ENCODE peak calls at places on chromosomes 13 and 19, in eight cellular contexts. X, L, I, P, C, H, B and E are unnamed samples.

GRCh38 chr19:40150170-40150569 is 41.1 kb upstream of the MAP3K10 start:
- DNase-seq in I (no peak), L (no peak), C (no peak), H (no peak), B (no peak), X (peak; percentile 57), P (no peak), E (no peak)

GRCh38 chr13:58949646-58950045 is 1214.1 kb downstream of the DIAPH3 start:
- DNase-seq in H (no peak), L (no peak), I (no peak), X (no peak), C (no peak), B (no peak), P (no peak), E (no peak)

GRCh38 chr13:74836628-74837027 is 645.3 kb downstream of the TBC1D4 start:
- DNase-seq in X (no peak), I (no peak), B (no peak), C (no peak), H (no peak), L (no peak), P (no peak), E (no peak)

GRCh38 chr13:24328145-24328544 is 18.8 kb downstream of the C1QTNF9 start:
- DNase-seq in B (no peak), X (no peak), C (no peak), I (no peak), P (no peak), H (no peak), L (no peak), E (no peak)

GRCh38 chr13:21823949-21824348 is 153.1 kb downstream of the FGF9 start:
- DNase-seq in I (no peak), X (no peak), B (no peak), H (no peak), P (no peak), C (no peak), L (no peak), E (no peak)

GRCh38 chr13:75685239-75685697 is 49.1 kb downstream of the LMO7 start:
- DNase-seq in H (no peak), B (no peak), X (peak; percentile 74), P (no peak), L (no peak), C (no peak), I (no peak), E (no peak)

GRCh38 chr13:95882121-95882520 is 171.1 kb downstream of the UGGT2 start:
- DNase-seq in B (no peak), P (no peak), H (no peak), C (no peak), X (no peak), L (no peak), I (no peak), E (no peak)

GRCh38 chr19:30649934-30650614 is 277.9 kb downstream of the ZNF536 start:
- DNase-seq in L (no peak), I (peak; percentile 2), C (no peak), P (no peak), X (peak; percentile 63), B (peak; percentile 25), H (no peak), E (no peak)

GRCh38 chr19:35657904-35658700 is 8.2 kb upstream of the UPK1A start:
- DNase-seq in X (no peak), B (no peak), L (no peak), P (no peak), H (no peak), I (no peak), C (no peak), E (no peak)

DNA sequence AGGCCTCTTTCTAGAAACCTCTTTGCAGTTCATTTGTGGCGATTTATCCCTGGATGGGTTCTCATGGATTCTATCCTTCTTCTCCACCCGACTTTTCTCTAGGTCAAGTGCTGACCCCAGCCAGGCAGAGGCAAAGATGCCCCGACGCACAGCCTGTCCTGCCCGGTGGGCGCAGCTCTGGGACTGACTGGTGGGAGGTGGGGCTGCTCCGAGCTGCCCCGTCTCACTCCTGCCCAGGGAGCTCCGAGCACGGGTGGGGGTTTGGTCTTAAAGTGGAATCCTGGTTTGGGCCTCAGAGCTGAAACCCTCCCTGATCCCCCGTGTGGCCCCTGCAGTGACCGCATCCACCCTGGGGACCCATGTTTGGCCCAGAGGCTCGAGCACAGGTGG is 44.5 kb downstream of the GAS6 start:
- DNase-seq in H (no peak), B (no peak), L (no peak), I (no peak), C (peak; percentile 53), P (no peak), X (no peak), E (no peak)
- H3K4me1 ChIP-seq in H (peaks cover 10% of the 10 kb centered on the region), B (no peaks in the 10 kb centered on the region), L (no peaks in the 10 kb centered on the region), I (peaks cover 15% of the 10 kb centered on the region), C (peaks cover 45% of the 10 kb centered on the region), P (peaks cover 6% of the 10 kb centered on the region), X (no peaks in the 10 kb centered on the region), E (peaks cover 62% of the 10 kb centered on the region)

DNA sequence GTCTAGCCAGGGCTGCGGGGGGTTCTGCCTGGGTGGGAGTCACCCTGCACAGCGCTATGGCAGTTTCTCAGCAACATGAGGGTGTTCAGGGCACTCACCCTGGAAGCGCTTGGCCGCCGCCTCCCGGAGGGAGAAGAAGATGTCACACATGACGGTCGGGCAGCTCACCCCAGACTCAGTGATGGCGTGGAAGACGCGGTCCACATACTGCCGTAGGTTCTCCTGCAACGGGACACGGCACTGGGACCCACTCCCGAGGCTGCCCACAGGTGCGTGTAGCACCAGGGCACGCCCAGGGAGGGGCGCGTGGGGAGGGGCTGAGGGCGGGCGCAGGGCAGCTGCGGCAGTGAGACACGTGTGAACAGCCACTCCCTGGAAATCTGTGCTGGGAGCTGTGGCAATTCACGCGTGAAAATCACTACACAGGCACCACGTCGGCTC is 41.3 kb upstream of the C13orf46 start:
- DNase-seq in P (no peak), B (no peak), C (no peak), I (no peak), H (no peak), L (no peak), X (no peak), E (no peak)
- H3K36me3 ChIP-seq in P (peaks cover 89% of the 10 kb centered on the region), B (no peaks in the 10 kb centered on the region), C (peaks cover 68% of the 10 kb centered on the region), I (peaks cover 88% of the 10 kb centered on the region), H (peaks cover 81% of the 10 kb centered on the region), L (no peaks in the 10 kb centered on the region), X (no peaks in the 10 kb centered on the region), E (peaks cover 75% of the 10 kb centered on the region)

GRCh38 chr19:16590876-16591802 is 18.9 kb upstream of the SLC35E1 start:
- DNase-seq in X (no peak), B (no peak), P (no peak), L (no peak), H (no peak), I (no peak), C (no peak), E (no peak)

GRCh38 chr19:16588824-16589577 is 16.8 kb upstream of the SLC35E1 start:
- DNase-seq in I (no peak), B (no peak), C (peak; percentile 39), X (no peak), H (no peak), P (no peak), L (no peak), E (no peak)

GRCh38 chr19:16591803-16592556 is 19.8 kb upstream of the SLC35E1 start:
- DNase-seq in C (no peak), X (no peak), I (no peak), L (no peak), H (no peak), B (no peak), P (no peak), E (no peak)

GRCh38 chr19:16588089-16588823 is 16.0 kb upstream of the SLC35E1 start:
- DNase-seq in C (peak; percentile 69), H (peak; percentile 55), L (no peak), B (peak; percentile 47), P (peak; percentile 69), X (peak; percentile 49), I (peak; percentile 70), E (no peak)

GRCh38 chr19:16589917-16590316 is 17.7 kb upstream of the SLC35E1 start:
- DNase-seq in C (no peak), L (no peak), H (no peak), I (no peak), X (no peak), B (no peak), P (no peak), E (no peak)
- H3K27ac ChIP-seq in C (no peak overlapping the region), L (no peak overlapping the region), H (no peak overlapping the region), I (no peak overlapping the region), X (peak overlapping the region; percentile 79), B (no peak overlapping the region), P (peak overlapping the region; percentile 44), E (no peak overlapping the region)

DNA sequence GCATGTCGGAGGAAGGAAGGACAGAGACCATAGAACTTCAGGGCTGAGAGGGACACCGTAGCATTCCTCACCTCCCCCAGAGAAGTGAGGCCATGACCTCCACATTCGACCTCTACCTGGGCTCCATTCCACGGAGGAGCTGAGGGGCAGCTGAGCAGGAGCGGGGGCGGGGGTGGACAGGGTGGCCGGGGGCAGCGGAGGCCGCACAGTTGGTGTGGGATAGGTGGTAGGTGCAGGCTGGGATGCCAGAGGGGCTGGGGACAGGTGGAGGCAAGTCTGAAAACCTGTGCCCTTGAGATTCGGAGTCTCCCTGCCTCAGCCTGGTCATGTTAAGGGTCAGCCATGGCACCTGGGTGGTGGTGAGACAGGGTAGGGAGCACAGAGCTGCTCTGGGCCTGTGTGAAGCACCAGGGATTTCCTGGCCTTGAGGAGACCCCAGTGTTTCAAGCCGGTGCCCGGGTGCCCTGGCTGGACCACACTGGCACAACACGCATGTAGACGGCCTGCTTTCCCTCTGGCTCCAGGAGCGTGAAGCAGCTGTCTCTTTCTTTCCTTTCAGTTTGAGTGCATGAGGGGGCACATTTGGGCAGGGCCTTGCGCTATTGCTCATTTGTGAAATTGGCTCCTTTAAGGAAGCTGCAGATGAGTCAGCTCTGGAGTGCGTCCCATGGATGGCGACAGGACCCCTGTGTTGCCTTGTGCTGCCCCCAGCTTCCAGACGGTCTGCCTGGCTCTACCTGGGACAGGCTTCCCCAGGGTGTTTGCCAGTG is 51.8 kb downstream of the TSSK6 start:
- DNase-seq in C (peak; percentile 76), L (peak; percentile 77), X (peak; percentile 68), I (no peak), B (no peak), P (no peak), H (no peak), E (peak; percentile 77)
- H3K4me1 ChIP-seq in C (peaks cover 60% of the 10 kb centered on the region), L (no peaks in the 10 kb centered on the region), X (peaks cover 49% of the 10 kb centered on the region), I (peaks cover 64% of the 10 kb centered on the region), B (peaks cover 41% of the 10 kb centered on the region), P (peaks cover 52% of the 10 kb centered on the region), H (peaks cover 60% of the 10 kb centered on the region), E (no peaks in the 10 kb centered on the region)